ENCODE peak calls at places on chromosomes 7 and 10, in seven cellular contexts. U is IMR-90; N is endothelial cell of umbilical vein; T is stimulated activated CD4-positive, alpha-beta T cell treated with anti-CD3 and anti-CD28 coated beads, Interleukin-15, amount 100 ng/mL, for 1 hour; C is activated T-cell treated with anti-CD3 and anti-CD28 coated beads for 1 hour; W is pulmonary artery endothelial cell; V is nucleus accumbens. Q is an unnamed sample.

GRCh38 chr7:24756545-24756988 is 697 bp downstream of the GSDME start:
- DNase-seq in U (peak; percentile 53), N (peak; percentile 43), T (no peak), C (peak; percentile 2), W (no peak), V (no peak), Q (no peak)

GRCh38 chr10:22263106-22263505 is 45.3 kb upstream of the EBLN1 start:
- DNase-seq in U (no peak), N (no peak), T (no peak), C (no peak), W (no peak), V (no peak), Q (no peak)

GRCh38 chr7:1915326-1915725 is 245.2 kb downstream of the ELFN1 start:
- DNase-seq in U (no peak), N (no peak), T (no peak), C (no peak), W (no peak), V (no peak), Q (no peak)

GRCh38 chr10:62443866-62444265 is 69.7 kb downstream of the ZNF365 start:
- DNase-seq in U (no peak), N (peak; percentile 61), T (no peak), C (no peak), W (peak; percentile 64), V (no peak), Q (no peak)

GRCh38 chr10:43196981-43197833 is 59.0 kb downstream of the CSGALNACT2 start:
- DNase-seq in U (no peak), N (no peak), T (no peak), C (no peak), W (no peak), V (no peak), Q (no peak)

GRCh38 chr10:123148414-123149161 is 652 bp downstream of the HMX2 start:
- DNase-seq in U (no peak), N (no peak), T (no peak), C (no peak), W (no peak), V (no peak), Q (no peak)

GRCh38 chr7:137681657-137682562 is 164.9 kb downstream of the DGKI start:
- DNase-seq in U (peak; percentile 92), N (no peak), T (no peak), C (no peak), W (no peak), V (no peak), Q (no peak)

GRCh38 chr7:108684629-108685028 is 115.0 kb downstream of the DNAJB9 start:
- DNase-seq in U (no peak), N (peak; percentile 50), T (no peak), C (no peak), W (no peak), V (no peak), Q (no peak)

GRCh38 chr7:90955641-90956207 is 308.5 kb upstream of the FZD1 start:
- DNase-seq in U (no peak), N (no peak), T (no peak), C (no peak), W (no peak), V (no peak), Q (no peak)

GRCh38 chr7:98286093-98286525 is 4.6 kb downstream of the BRI3 start:
- DNase-seq in U (peak; percentile 55), N (no peak), T (no peak), C (no peak), W (no peak), V (no peak), Q (no peak)

GRCh38 chr7:111734955-111735660 is 172.8 kb upstream of the IMMP2L start:
- DNase-seq in U (no peak), N (no peak), T (no peak), C (no peak), W (no peak), V (no peak), Q (no peak)

GRCh38 chr10:113666682-113667252 is 2.9 kb upstream of the NRAP start:
- DNase-seq in U (peak; percentile 60), N (no peak), T (no peak), C (no peak), W (no peak), V (no peak), Q (no peak)

GRCh38 chr10:127196955-127197432 is 603 bp upstream of the INSYN2A start:
- DNase-seq in U (no peak), N (peak; percentile 9), T (no peak), C (no peak), W (no peak), V (no peak), Q (no peak)

GRCh38 chr10:34766256-34766580 is 48.9 kb downstream of the PARD3 start:
- DNase-seq in U (no peak), N (peak; percentile 38), T (no peak), C (no peak), W (no peak), V (no peak), Q (no peak)

GRCh38 chr7:149226840-149227494 is 12.5 kb upstream of the ZNF212 start:
- DNase-seq in U (no peak), N (no peak), T (no peak), C (no peak), W (no peak), V (no peak), Q (no peak)

GRCh38 chr10:17019696-17020095 is 109.9 kb downstream of the CUBN start:
- DNase-seq in U (peak; percentile 27), N (no peak), T (no peak), C (no peak), W (no peak), V (no peak), Q (no peak)

GRCh38 chr7:157768198-157768597 is 431.4 kb downstream of the DNAJB6 start:
- DNase-seq in U (no peak), N (no peak), T (no peak), C (no peak), W (no peak), V (no peak), Q (no peak)

GRCh38 chr10:70907619-70908425 is 19.5 kb upstream of the PCBD1 start:
- DNase-seq in U (no peak), N (no peak), T (no peak), C (no peak), W (no peak), V (no peak), Q (no peak)

GRCh38 chr7:104126411-104126841 is 81.4 kb downstream of the ORC5 start:
- DNase-seq in U (no peak), N (peak; percentile 74), T (no peak), C (no peak), W (no peak), V (no peak), Q (no peak)

GRCh38 chr7:159063046-159063840 is 81.4 kb downstream of the VIPR2 start:
- DNase-seq in U (no peak), N (no peak), T (no peak), C (no peak), W (no peak), V (no peak), Q (no peak)

GRCh38 chr7:137975223-137975622 is 26.7 kb downstream of the CREB3L2 start:
- DNase-seq in U (peak; percentile 85), N (no peak), T (no peak), C (no peak), W (no peak), V (peak; percentile 47), Q (no peak)

GRCh38 chr7:36658603-36659516 is 65.4 kb downstream of the AOAH start:
- DNase-seq in U (peak; percentile 94), N (peak; percentile 31), T (no peak), C (no peak), W (no peak), V (no peak), Q (no peak)

GRCh38 chr7:92634924-92635519 is 44.8 kb upstream of the FAM133B start:
- DNase-seq in U (peak; percentile 90), N (peak; percentile 82), T (no peak), C (no peak), W (peak; percentile 46), V (no peak), Q (no peak)

GRCh38 chr10:49177391-49178355 is 10.5 kb downstream of the TMEM273 start:
- DNase-seq in U (peak; percentile 96), N (peak; percentile 66), T (no peak), C (no peak), W (peak; percentile 45), V (no peak), Q (no peak)

GRCh38 chr7:101681170-101682007 is 52.3 kb upstream of the MYL10 start:
- DNase-seq in U (peak; percentile 87), N (peak; percentile 88), T (no peak), C (no peak), W (peak; percentile 24), V (no peak), Q (no peak)

GRCh38 chr7:15916666-15917388 is 230.3 kb upstream of the MEOX2 start:
- DNase-seq in U (peak; percentile 39), N (no peak), T (no peak), C (no peak), W (no peak), V (no peak), Q (no peak)

GRCh38 chr7:70569335-70569819 is 562.6 kb upstream of the GALNT17 start:
- DNase-seq in U (no peak), N (no peak), T (no peak), C (no peak), W (no peak), V (no peak), Q (no peak)

GRCh38 chr7:139853576-139854511 is 24.8 kb downstream of the TBXAS1 start:
- DNase-seq in U (peak; percentile 83), N (no peak), T (no peak), C (no peak), W (no peak), V (no peak), Q (no peak)